ENCODE peak calls at places on chromosomes 5 and 9, in six cellular contexts. V is fibroblast of pulmonary artery, B is neural progenitor cell, W is hepatocyte, J is PC-3, P is A549. M is an unnamed sample.

GRCh38 chr9:96232539-96233241 is 69.3 kb downstream of the HSD17B3 start:
- DNase-seq in B (peak; percentile 60), V (peak; percentile 75), W (peak; percentile 82), J (peak; percentile 61), P (peak; percentile 57), M (no peak)

GRCh38 chr5:109410389-109411174 is 808 bp upstream of the PJA2 start:
- DNase-seq in P (peak; percentile 83), B (peak; percentile 92), V (peak; percentile 88), W (peak; percentile 89), J (peak; percentile 67), M (no peak)

GRCh38 chr5:76379316-76379715 is 23.8 kb upstream of the IQGAP2 start:
- DNase-seq in J (peak; percentile 52), W (no peak), V (no peak), P (no peak), B (no peak), M (no peak)

GRCh38 chr5:177538876-177539275 is 15.5 kb downstream of the FAM193B start:
- DNase-seq in J (no peak), B (no peak), P (no peak), V (no peak), W (no peak), M (no peak)

GRCh38 chr5:10192309-10192708 is 57.4 kb downstream of the ATPSCKMT start:
- DNase-seq in W (no peak), B (no peak), P (no peak), V (peak; percentile 9), J (peak; percentile 82), M (peak; percentile 78)

GRCh38 chr5:57117601-57118000 is 56.3 kb upstream of the GPBP1 start:
- DNase-seq in W (no peak), J (peak; percentile 7), V (no peak), P (no peak), B (no peak), M (no peak)

GRCh38 chr9:24059651-24060050 is 233.6 kb upstream of the ELAVL2 start:
- DNase-seq in J (no peak), W (no peak), B (no peak), P (no peak), V (no peak), M (no peak)

GRCh38 chr9:36787709-36788108 is 215.0 kb downstream of the MELK start:
- DNase-seq in P (no peak), V (no peak), W (no peak), B (no peak), J (no peak), M (no peak)

GRCh38 chr5:62450259-62450658 is 37.7 kb downstream of the IPO11 start:
- DNase-seq in W (no peak), P (no peak), B (no peak), V (no peak), J (no peak), M (no peak)

GRCh38 chr5:159052282-159053011 is 47.3 kb downstream of the EBF1 start:
- DNase-seq in B (peak; percentile 81), V (no peak), P (no peak), J (no peak), W (no peak), M (no peak)

GRCh38 chr9:130772185-130772584 is 62.9 kb upstream of the ABL1 start:
- DNase-seq in B (no peak), V (no peak), J (no peak), W (no peak), P (no peak), M (no peak)

GRCh38 chr5:180070726-180071417 is 687 bp downstream of the RNF130 start:
- DNase-seq in W (peak; percentile 58), J (peak; percentile 37), P (peak; percentile 48), B (peak; percentile 54), V (peak; percentile 62), M (no peak)

GRCh38 chr5:16345454-16345853 is 120.1 kb downstream of the ZNF622 start:
- DNase-seq in W (no peak), J (peak; percentile 29), P (no peak), V (peak; percentile 0), B (peak; percentile 9), M (no peak)

GRCh38 chr5:149546974-149547373 is 4.3 kb downstream of the CSNK1A1 start:
- DNase-seq in B (no peak), W (peak; percentile 28), P (no peak), V (no peak), J (peak; percentile 98), M (no peak)

GRCh38 chr5:123035320-123035949 is 1.1 kb downstream of the PPIC start:
- DNase-seq in W (peak; percentile 77), P (peak; percentile 83), J (peak; percentile 66), V (peak; percentile 29), B (peak; percentile 69), M (no peak)

GRCh38 chr5:71932649-71933338 is 174.5 kb upstream of the MAP1B start:
- DNase-seq in B (peak; percentile 75), V (peak; percentile 94), P (peak; percentile 93), W (peak; percentile 69), J (peak; percentile 80), M (no peak)

GRCh38 chr9:91384954-91385353 is 23.2 kb upstream of the AUH start:
- DNase-seq in P (no peak), W (no peak), B (no peak), J (no peak), V (no peak), M (no peak)

GRCh38 chr5:176693477-176693851 is 46.2 kb downstream of the TSPAN17 start:
- DNase-seq in P (no peak), B (no peak), J (no peak), W (no peak), V (peak; percentile 31), M (no peak)

GRCh38 chr5:115440782-115441451 is 103.7 kb downstream of the FEM1C start:
- DNase-seq in B (no peak), P (no peak), V (no peak), J (no peak), W (no peak), M (no peak)

GRCh38 chr9:87350915-87351314 is 146.8 kb upstream of the DAPK1 start:
- DNase-seq in J (no peak), V (peak; percentile 79), P (no peak), W (peak; percentile 39), B (no peak), M (no peak)

GRCh38 chr9:109355564-109356297 is 34.9 kb upstream of the EPB41L4B start:
- DNase-seq in J (no peak), P (no peak), B (no peak), W (no peak), V (no peak), M (no peak)

GRCh38 chr9:123111427-123111826 is 78.0 kb downstream of the GPR21 start:
- DNase-seq in P (no peak), B (no peak), W (no peak), J (no peak), V (no peak), M (no peak)

GRCh38 chr9:83906144-83906543 is 15.1 kb downstream of the KIF27 start:
- DNase-seq in B (no peak), J (peak; percentile 6), P (no peak), W (no peak), V (no peak), M (no peak)

GRCh38 chr5:125372694-125373621 is 626.5 kb upstream of the ZNF608 start:
- DNase-seq in P (no peak), V (peak; percentile 71), W (peak; percentile 7), J (peak; percentile 2), B (peak; percentile 81), M (peak; percentile 35)

GRCh38 chr9:133148351-133149129 is 15.2 kb downstream of the GBGT1 start:
- DNase-seq in W (peak; percentile 63), J (no peak), V (peak; percentile 30), B (peak; percentile 48), P (no peak), M (no peak)

GRCh38 chr9:133147412-133148271 is 16.1 kb downstream of the GBGT1 start:
- DNase-seq in W (peak; percentile 86), V (peak; percentile 50), B (peak; percentile 83), J (peak; percentile 74), P (peak; percentile 74), M (no peak)

GRCh38 chr9:133151601-133152525 is 11.9 kb downstream of the GBGT1 start:
- DNase-seq in W (no peak), B (no peak), P (no peak), V (no peak), J (no peak), M (no peak)

GRCh38 chr9:133151041-133151440 is 12.7 kb downstream of the GBGT1 start:
- DNase-seq in V (no peak), W (no peak), J (no peak), B (no peak), P (no peak), M (no peak)

GRCh38 chr9:133149130-133150015 is 14.3 kb downstream of the GBGT1 start:
- DNase-seq in W (peak; percentile 97), V (peak; percentile 85), J (peak; percentile 90), B (peak; percentile 95), P (peak; percentile 96), M (peak; percentile 52)
- TF ChIP-seq CTCF in W (peak; percentile 34), V (no peak), J (peak; percentile 39), B (peak; percentile 23), P (peak; percentile 23), M (peak; percentile 24)

GRCh38 chr5:42950466-42951168 is 89.5 kb downstream of the ANXA2R start:
- DNase-seq in B (no peak), V (peak; percentile 100), J (peak; percentile 100), P (peak; percentile 99), W (no peak), M (peak; percentile 98)
- H3K4me3 ChIP-seq in B (no peak overlapping the region), V (peak overlapping the region; percentile 66), J (peak overlapping the region; percentile 64), P (peak overlapping the region; percentile 37), W (no peak overlapping the region), M (peak overlapping the region; percentile 38)

GRCh38 chr5:140548300-140548688 is 832 bp downstream of the EIF4EBP3 start:
- DNase-seq in W (peak; percentile 37), P (no peak), V (no peak), B (no peak), J (no peak), M (no peak)

GRCh38 chr5:140549237-140550144 is 2.0 kb downstream of the EIF4EBP3 start:
- DNase-seq in W (peak; percentile 53), J (no peak), P (no peak), V (peak; percentile 58), B (no peak), M (no peak)

GRCh38 chr5:140548791-140549190 is 1.3 kb downstream of the EIF4EBP3 start:
- DNase-seq in J (no peak), B (no peak), W (no peak), P (no peak), V (no peak), M (no peak)

GRCh38 chr5:140546851-140547507 is 483 bp upstream of the EIF4EBP3 start:
- DNase-seq in J (peak; percentile 12), B (no peak), W (no peak), P (no peak), V (no peak), M (no peak)

GRCh38 chr5:140547508-140548299 is at the start of gene EIF4EBP3:
- DNase-seq in J (peak; percentile 95), W (peak; percentile 98), V (peak; percentile 98), P (peak; percentile 90), B (peak; percentile 98), M (peak; percentile 82)
- TF ChIP-seq CTCF in J (peak; percentile 42), W (peak; percentile 47), V (peak; percentile 59), P (no peak), B (peak; percentile 61), M (peak; percentile 65)

DNA sequence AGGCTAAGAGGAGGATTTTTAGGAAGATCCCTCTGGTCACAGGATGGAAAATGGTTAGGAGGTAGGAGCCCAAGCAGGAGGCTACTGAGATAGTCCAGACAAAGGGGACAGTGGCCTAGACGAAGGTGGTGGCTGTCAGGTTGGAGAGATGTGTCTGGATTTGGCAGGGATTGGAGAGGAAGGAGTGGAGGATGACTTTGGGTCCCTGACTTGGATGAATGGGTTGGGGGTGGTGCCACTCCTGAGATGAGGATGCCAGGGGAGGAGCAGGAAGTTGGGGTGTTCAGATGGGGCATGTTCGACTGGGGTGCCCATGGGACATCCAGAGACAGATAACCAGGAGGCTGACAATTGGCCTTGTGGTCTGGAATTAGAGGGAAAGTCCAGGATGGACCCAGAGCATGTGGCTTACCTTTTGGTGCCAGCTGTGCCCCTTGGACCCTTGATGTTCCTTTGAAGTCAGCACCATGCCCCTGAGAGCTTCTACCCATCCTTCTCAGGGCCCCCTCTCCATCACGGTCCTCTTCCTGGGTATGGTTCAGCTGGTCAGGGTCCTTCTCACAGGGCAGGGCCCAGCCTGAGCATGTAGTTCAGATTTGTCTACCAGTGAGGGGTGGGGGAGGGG is 15.1 kb upstream of the IGFBPL1 start:
- DNase-seq in P (no peak), B (no peak), J (no peak), W (no peak), V (no peak), M (no peak)
- H3K4me3 ChIP-seq in P (no peak overlapping the region), B (no peak overlapping the region), J (no peak overlapping the region), W (no peak overlapping the region), V (no peak overlapping the region), M (no peak overlapping the region)